ENCODE peak calls at places on chromosome 20, in six cellular contexts. M is H1, Q is mesenchymal stem cell, N is IMR-90, C is trophoblast cell, H is neuronal stem cell. S is an unnamed sample.

GRCh38 chr20:63320616-63321147 is 27.7 kb downstream of the COL20A1 start:
- DNase-seq in M (no peak), Q (no peak), N (no peak), C (no peak), H (no peak), S (no peak)

GRCh38 chr20:44435630-44436335 is 39.9 kb upstream of the TTPAL start:
- DNase-seq in M (no peak), Q (no peak), N (no peak), C (no peak), H (no peak), S (no peak)

GRCh38 chr20:58677808-58678207 is 14.8 kb upstream of the NPEPL1 start:
- DNase-seq in M (no peak), Q (no peak), N (no peak), C (no peak), H (no peak), S (no peak)

GRCh38 chr20:63572788-63573738 is 976 bp downstream of the HELZ2 start:
- DNase-seq in M (no peak), Q (peak; percentile 38), N (no peak), C (no peak), H (no peak), S (peak; percentile 55)

GRCh38 chr20:57638173-57638894 is 18.1 kb upstream of the ZBP1 start:
- DNase-seq in M (no peak), Q (no peak), N (no peak), C (no peak), H (no peak), S (no peak)

GRCh38 chr20:33370296-33370695 is 31.0 kb downstream of the CDK5RAP1 start:
- DNase-seq in M (no peak), Q (no peak), N (no peak), C (no peak), H (no peak), S (no peak)

GRCh38 chr20:47502801-47503239 is 1.1 kb downstream of the NCOA3 start:
- DNase-seq in M (no peak), Q (peak; percentile 83), N (peak; percentile 62), C (no peak), H (peak; percentile 9), S (no peak)

GRCh38 chr20:37378785-37379598 is 33.1 kb downstream of the SRC start:
- DNase-seq in M (no peak), Q (peak; percentile 20), N (peak; percentile 67), C (no peak), H (no peak), S (no peak)

GRCh38 chr20:31652917-31653385 is 15.2 kb downstream of the COX4I2 start:
- DNase-seq in M (no peak), Q (no peak), N (peak; percentile 43), C (no peak), H (no peak), S (no peak)

GRCh38 chr20:37518606-37519507 is 2.2 kb upstream of the NNAT start:
- DNase-seq in M (no peak), Q (no peak), N (no peak), C (no peak), H (no peak), S (no peak)

GRCh38 chr20:51886891-51887608 is 84.7 kb upstream of the SALL4 start:
- DNase-seq in M (no peak), Q (no peak), N (no peak), C (no peak), H (no peak), S (no peak)

GRCh38 chr20:57468523-57469417 is 56.2 kb downstream of the CTCFL start:
- DNase-seq in M (no peak), Q (no peak), N (no peak), C (no peak), H (no peak), S (no peak)

GRCh38 chr20:62823688-62824475 is 7.0 kb downstream of the COL9A3 start:
- DNase-seq in M (peak; percentile 71), Q (no peak), N (no peak), C (no peak), H (no peak), S (peak; percentile 84)

GRCh38 chr20:51563141-51563596 is 20.6 kb upstream of the NFATC2 start:
- DNase-seq in M (no peak), Q (no peak), N (no peak), C (no peak), H (no peak), S (no peak)

DNA sequence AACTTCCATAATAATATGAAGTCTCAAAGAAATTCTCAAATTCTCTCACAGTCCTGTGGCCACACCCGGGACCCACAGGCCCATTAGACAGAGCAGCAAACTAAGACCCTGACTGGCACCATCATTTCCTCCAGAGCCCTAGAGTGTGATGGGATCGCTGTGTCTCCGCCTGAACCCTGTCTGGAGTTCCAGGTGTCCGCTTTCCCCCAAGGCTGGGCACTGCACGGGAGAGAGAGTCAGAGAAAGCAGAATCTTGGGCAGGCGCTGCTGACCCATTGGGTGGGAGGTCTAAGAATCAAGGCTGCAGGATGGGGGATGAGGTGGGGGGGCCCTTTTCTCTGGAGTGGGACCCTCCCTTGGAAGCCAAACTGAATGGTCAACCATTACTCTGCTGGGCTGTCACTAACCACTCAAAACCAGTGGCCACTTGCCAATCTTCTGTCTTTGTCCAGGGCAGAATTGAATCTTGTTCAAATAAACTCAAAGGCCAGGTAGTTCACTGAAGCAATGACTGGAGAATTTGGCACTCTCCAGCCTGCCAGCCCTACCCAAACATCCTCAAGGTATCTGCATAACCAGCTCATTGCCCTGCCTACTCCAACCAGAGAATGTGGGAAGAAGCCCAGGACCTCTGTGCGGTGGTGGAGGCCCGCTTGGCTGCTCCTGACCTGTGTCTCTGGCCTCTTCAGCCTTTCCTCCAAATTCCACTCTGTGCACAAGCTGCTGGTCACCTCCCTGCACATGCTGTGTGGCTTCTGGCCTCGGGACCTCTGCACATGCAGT is 141.0 kb downstream of the CEBPB start:
- DNase-seq in M (no peak), Q (no peak), N (no peak), C (peak; percentile 67), H (no peak), S (no peak)
- H3K14ac ChIP-seq in M (no peak overlapping the region), Q (no peak overlapping the region), N (no peak overlapping the region), C (no peak overlapping the region), H (no peak overlapping the region), S (no peak overlapping the region)

DNA sequence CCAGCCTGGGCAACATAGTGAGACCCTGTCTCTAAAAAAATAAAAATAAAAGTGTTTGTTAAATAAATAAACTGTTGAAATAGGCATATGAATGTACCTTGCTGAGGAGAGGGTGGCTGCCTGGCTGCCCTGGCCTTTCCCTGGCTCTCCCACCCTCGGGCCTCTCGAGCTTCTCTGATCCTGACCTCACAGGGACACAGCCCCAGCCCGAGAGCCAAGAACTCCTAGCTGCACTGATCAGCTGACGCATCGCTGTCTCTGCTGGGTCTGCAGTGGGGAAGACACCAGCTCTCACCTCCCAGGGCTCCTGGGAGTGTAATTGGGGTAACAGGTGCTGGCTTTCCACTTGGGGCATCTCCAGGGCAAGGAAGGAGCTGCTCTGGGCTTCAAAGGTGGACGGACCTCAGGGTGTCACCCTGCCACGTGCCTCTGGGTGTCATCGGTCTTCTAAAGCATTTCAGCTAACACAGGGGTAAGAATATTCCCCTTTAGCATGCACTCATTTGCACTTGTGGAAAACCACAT is 6.9 kb downstream of the TCF15 start:
- DNase-seq in M (no peak), Q (no peak), N (no peak), C (no peak), H (no peak), S (no peak)
- H3K14ac ChIP-seq in M (no peak overlapping the region), Q (no peak overlapping the region), N (no peak overlapping the region), C (no peak overlapping the region), H (peak overlapping the region; percentile 63), S (no peak overlapping the region)

GRCh38 chr20:24703284-24703610 is 233.8 kb downstream of the SYNDIG1 start:
- DNase-seq in M (no peak), Q (no peak), N (no peak), C (no peak), H (no peak), S (peak; percentile 17)
- H3K14ac ChIP-seq in M (no peak overlapping the region), Q (no peak overlapping the region), N (no peak overlapping the region), C (no peak overlapping the region), H (no peak overlapping the region), S (no peak overlapping the region)

GRCh38 chr20:39264506-39265172 is 302.5 kb downstream of the DHX35 start:
- DNase-seq in M (peak; percentile 75), Q (peak; percentile 65), N (peak; percentile 71), C (peak; percentile 62), H (peak; percentile 70), S (peak; percentile 79)
- H3K14ac ChIP-seq in M (no peak overlapping the region), Q (no peak overlapping the region), N (no peak overlapping the region), C (no peak overlapping the region), H (no peak overlapping the region), S (no peak overlapping the region)

DNA sequence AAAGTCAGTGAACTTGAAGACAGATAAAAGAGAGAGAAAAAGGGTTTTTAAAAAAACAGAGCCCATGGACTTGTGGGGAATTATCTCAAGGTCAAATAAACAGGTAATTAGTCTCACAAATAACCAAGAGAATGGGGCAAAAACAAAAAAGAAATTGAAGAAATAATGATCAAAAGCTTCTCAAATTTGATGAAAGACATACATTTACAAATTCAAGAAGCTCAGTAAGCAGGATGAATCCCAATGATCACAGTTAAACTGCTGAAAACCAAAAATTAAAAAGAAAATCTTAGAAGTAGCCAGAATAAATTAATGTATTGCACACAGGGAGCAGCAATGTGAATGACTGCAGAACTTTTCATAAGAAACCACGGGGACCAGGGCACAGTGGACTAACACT is 112.5 kb upstream of the EMILIN3 start:
- DNase-seq in M (no peak), Q (no peak), N (no peak), C (no peak), H (no peak), S (no peak)
- H3K14ac ChIP-seq in M (no peak overlapping the region), Q (no peak overlapping the region), N (no peak overlapping the region), C (no peak overlapping the region), H (no peak overlapping the region), S (no peak overlapping the region)

GRCh38 chr20:54073288-54073687 is 2.9 kb upstream of the BCAS1 start:
- DNase-seq in M (no peak), Q (no peak), N (no peak), C (no peak), H (no peak), S (no peak)
- H3K14ac ChIP-seq in M (no peak overlapping the region), Q (no peak overlapping the region), N (no peak overlapping the region), C (no peak overlapping the region), H (no peak overlapping the region), S (no peak overlapping the region)

GRCh38 chr20:36333841-36334240 is 27.7 kb downstream of the DLGAP4 start:
- DNase-seq in M (no peak), Q (no peak), N (no peak), C (no peak), H (no peak), S (no peak)
- H3K14ac ChIP-seq in M (no peak overlapping the region), Q (no peak overlapping the region), N (no peak overlapping the region), C (no peak overlapping the region), H (no peak overlapping the region), S (no peak overlapping the region)

GRCh38 chr20:15496501-15497039 is 1076.7 kb downstream of the KIF16B start:
- DNase-seq in M (no peak), Q (no peak), N (no peak), C (no peak), H (no peak), S (no peak)
- H3K14ac ChIP-seq in M (no peak overlapping the region), Q (no peak overlapping the region), N (no peak overlapping the region), C (no peak overlapping the region), H (no peak overlapping the region), S (no peak overlapping the region)

GRCh38 chr20:17664025-17664638 is 17.9 kb downstream of the RRBP1 start:
- DNase-seq in M (no peak), Q (no peak), N (no peak), C (no peak), H (no peak), S (no peak)
- H3K14ac ChIP-seq in M (no peak overlapping the region), Q (no peak overlapping the region), N (peak overlapping the region; percentile 23), C (no peak overlapping the region), H (no peak overlapping the region), S (no peak overlapping the region)

S was measured in H9.